ENCODE peak calls at places on chromosomes 1 and 21, in ten cellular contexts. One of them, this sample, is unnamed.

GRCh38 chr1:152107984-152108898 is 7.0 kb downstream of the TCHH start:
- DNase-seq in endothelial cell: peak
- DNase-seq in left ventricle myocardium inferior: peak
- DNase-seq in HepG2: no peak
- DNase-seq in heart left ventricle: no peak
- DNase-seq in IMR-90: peak
- DNase-seq in stomach: no peak
- DNase-seq in PC-3: no peak
- DNase-seq in OCI-LY7: no peak
- DNase-seq in NB4: no peak
- DNase-seq in this sample: no peak

GRCh38 chr1:67601539-67601938 is 83.5 kb upstream of the GADD45A start:
- DNase-seq in endothelial cell: no peak
- DNase-seq in left ventricle myocardium inferior: no peak
- DNase-seq in HepG2: no peak
- DNase-seq in heart left ventricle: no peak
- DNase-seq in IMR-90: no peak
- DNase-seq in stomach: no peak
- DNase-seq in PC-3: no peak
- DNase-seq in OCI-LY7: no peak
- DNase-seq in NB4: no peak
- DNase-seq in this sample: no peak

GRCh38 chr1:46549697-46550681 is 1.5 kb downstream of the KNCN start:
- DNase-seq in endothelial cell: peak
- DNase-seq in left ventricle myocardium inferior: no peak
- DNase-seq in HepG2: peak
- DNase-seq in heart left ventricle: no peak
- DNase-seq in IMR-90: peak
- DNase-seq in stomach: no peak
- DNase-seq in PC-3: peak
- DNase-seq in OCI-LY7: peak
- DNase-seq in NB4: peak
- DNase-seq in this sample: no peak

GRCh38 chr1:233105225-233105624 is 154.8 kb downstream of the NTPCR start:
- DNase-seq in endothelial cell: no peak
- DNase-seq in left ventricle myocardium inferior: no peak
- DNase-seq in HepG2: no peak
- DNase-seq in heart left ventricle: no peak
- DNase-seq in IMR-90: peak
- DNase-seq in stomach: no peak
- DNase-seq in PC-3: no peak
- DNase-seq in OCI-LY7: no peak
- DNase-seq in NB4: peak
- DNase-seq in this sample: no peak

GRCh38 chr1:152185544-152186391 is 26.7 kb upstream of the RPTN start:
- DNase-seq in endothelial cell: peak
- DNase-seq in left ventricle myocardium inferior: no peak
- DNase-seq in HepG2: peak
- DNase-seq in heart left ventricle: peak
- DNase-seq in IMR-90: peak
- DNase-seq in stomach: peak
- DNase-seq in PC-3: peak
- DNase-seq in OCI-LY7: peak
- DNase-seq in NB4: peak
- DNase-seq in this sample: peak

GRCh38 chr1:12095822-12096263 is 32.7 kb downstream of the TNFRSF8 start:
- DNase-seq in endothelial cell: no peak
- DNase-seq in left ventricle myocardium inferior: no peak
- DNase-seq in HepG2: no peak
- DNase-seq in heart left ventricle: no peak
- DNase-seq in IMR-90: peak
- DNase-seq in stomach: no peak
- DNase-seq in PC-3: peak
- DNase-seq in OCI-LY7: peak
- DNase-seq in NB4: peak
- DNase-seq in this sample: no peak

GRCh38 chr1:32339363-32339978 is 3.4 kb upstream of the MARCKSL1 start:
- DNase-seq in endothelial cell: no peak
- DNase-seq in left ventricle myocardium inferior: no peak
- DNase-seq in HepG2: no peak
- DNase-seq in heart left ventricle: no peak
- DNase-seq in IMR-90: peak
- DNase-seq in stomach: no peak
- DNase-seq in PC-3: peak
- DNase-seq in OCI-LY7: no peak
- DNase-seq in NB4: peak
- DNase-seq in this sample: peak

GRCh38 chr1:160449494-160449893 is 49.1 kb downstream of the VANGL2 start:
- DNase-seq in endothelial cell: no peak
- DNase-seq in left ventricle myocardium inferior: no peak
- DNase-seq in HepG2: no peak
- DNase-seq in heart left ventricle: no peak
- DNase-seq in IMR-90: no peak
- DNase-seq in stomach: no peak
- DNase-seq in PC-3: no peak
- DNase-seq in OCI-LY7: no peak
- DNase-seq in NB4: no peak
- DNase-seq in this sample: no peak

GRCh38 chr1:181099152-181100014 is 10.9 kb downstream of the IER5 start:
- DNase-seq in endothelial cell: no peak
- DNase-seq in left ventricle myocardium inferior: no peak
- DNase-seq in HepG2: no peak
- DNase-seq in heart left ventricle: no peak
- DNase-seq in IMR-90: peak
- DNase-seq in stomach: no peak
- DNase-seq in PC-3: no peak
- DNase-seq in OCI-LY7: no peak
- DNase-seq in NB4: no peak
- DNase-seq in this sample: peak

GRCh38 chr1:98704474-98704873 is 43.0 kb downstream of the SNX7 start:
- DNase-seq in endothelial cell: peak
- DNase-seq in left ventricle myocardium inferior: no peak
- DNase-seq in HepG2: no peak
- DNase-seq in heart left ventricle: no peak
- DNase-seq in IMR-90: peak
- DNase-seq in stomach: no peak
- DNase-seq in PC-3: no peak
- DNase-seq in OCI-LY7: no peak
- DNase-seq in NB4: no peak
- DNase-seq in this sample: no peak

DNA sequence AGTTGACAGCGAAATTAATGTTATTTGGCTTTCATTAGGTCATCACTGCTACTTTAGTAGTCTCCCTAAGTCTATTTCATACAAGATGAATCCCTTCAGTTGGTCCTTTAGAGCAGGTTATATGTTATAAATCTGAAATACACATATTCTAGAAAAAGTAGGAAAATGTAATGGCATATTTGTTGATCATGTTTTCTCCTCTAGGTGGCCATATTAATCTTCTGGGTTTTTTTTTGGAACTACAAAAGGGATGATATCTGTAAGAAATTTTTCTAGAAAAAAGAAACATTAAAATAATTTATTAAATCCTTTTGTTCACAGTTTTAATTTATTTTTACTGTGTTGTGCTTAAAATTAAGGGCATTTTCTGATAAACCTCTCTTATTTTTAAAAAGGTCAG is 87.9 kb downstream of the SYT14 start:
- DNase-seq in endothelial cell: no peak
- DNase-seq in left ventricle myocardium inferior: no peak
- DNase-seq in HepG2: no peak
- DNase-seq in heart left ventricle: no peak
- DNase-seq in IMR-90: no peak
- DNase-seq in stomach: no peak
- DNase-seq in PC-3: peak
- DNase-seq in OCI-LY7: no peak
- DNase-seq in NB4: no peak
- DNase-seq in this sample: no peak
- TF ChIP-seq CTCF in endothelial cell: no peak
- TF ChIP-seq CTCF in left ventricle myocardium inferior: no peak
- TF ChIP-seq CTCF in HepG2: no peak
- TF ChIP-seq CTCF in heart left ventricle: no peak
- TF ChIP-seq CTCF in IMR-90: no peak
- TF ChIP-seq CTCF in stomach: no peak
- TF ChIP-seq CTCF in PC-3: peak
- TF ChIP-seq CTCF in OCI-LY7: peak
- TF ChIP-seq CTCF in NB4: no peak
- TF ChIP-seq CTCF in this sample: no peak

DNA sequence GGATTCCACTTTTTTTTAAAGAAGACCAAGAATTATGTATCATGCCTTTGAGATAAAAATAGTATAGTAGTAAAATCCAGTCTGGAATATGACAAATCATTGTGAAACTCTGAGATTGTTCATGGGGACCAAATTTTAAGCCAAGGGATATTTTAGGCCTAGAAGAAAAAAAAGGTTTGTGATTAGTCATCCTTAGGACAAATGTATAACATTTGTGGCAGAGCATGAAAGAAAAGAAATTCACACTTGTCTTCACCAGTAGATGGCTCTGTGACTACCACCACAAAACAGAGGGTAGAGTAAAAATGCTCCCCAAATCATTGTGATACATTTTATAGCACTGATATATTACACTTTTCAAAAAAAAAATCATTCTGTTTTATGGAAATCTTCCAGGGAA is 226.1 kb downstream of the KCTD3 start:
- DNase-seq in endothelial cell: no peak
- DNase-seq in left ventricle myocardium inferior: no peak
- DNase-seq in HepG2: no peak
- DNase-seq in heart left ventricle: no peak
- DNase-seq in IMR-90: peak
- DNase-seq in stomach: no peak
- DNase-seq in PC-3: peak
- DNase-seq in OCI-LY7: no peak
- DNase-seq in NB4: peak
- DNase-seq in this sample: no peak
- TF ChIP-seq CTCF in endothelial cell: peak
- TF ChIP-seq CTCF in left ventricle myocardium inferior: peak
- TF ChIP-seq CTCF in HepG2: peak
- TF ChIP-seq CTCF in heart left ventricle: no peak
- TF ChIP-seq CTCF in IMR-90: peak
- TF ChIP-seq CTCF in stomach: no peak
- TF ChIP-seq CTCF in PC-3: peak
- TF ChIP-seq CTCF in OCI-LY7: peak
- TF ChIP-seq CTCF in NB4: peak
- TF ChIP-seq CTCF in this sample: peak

DNA sequence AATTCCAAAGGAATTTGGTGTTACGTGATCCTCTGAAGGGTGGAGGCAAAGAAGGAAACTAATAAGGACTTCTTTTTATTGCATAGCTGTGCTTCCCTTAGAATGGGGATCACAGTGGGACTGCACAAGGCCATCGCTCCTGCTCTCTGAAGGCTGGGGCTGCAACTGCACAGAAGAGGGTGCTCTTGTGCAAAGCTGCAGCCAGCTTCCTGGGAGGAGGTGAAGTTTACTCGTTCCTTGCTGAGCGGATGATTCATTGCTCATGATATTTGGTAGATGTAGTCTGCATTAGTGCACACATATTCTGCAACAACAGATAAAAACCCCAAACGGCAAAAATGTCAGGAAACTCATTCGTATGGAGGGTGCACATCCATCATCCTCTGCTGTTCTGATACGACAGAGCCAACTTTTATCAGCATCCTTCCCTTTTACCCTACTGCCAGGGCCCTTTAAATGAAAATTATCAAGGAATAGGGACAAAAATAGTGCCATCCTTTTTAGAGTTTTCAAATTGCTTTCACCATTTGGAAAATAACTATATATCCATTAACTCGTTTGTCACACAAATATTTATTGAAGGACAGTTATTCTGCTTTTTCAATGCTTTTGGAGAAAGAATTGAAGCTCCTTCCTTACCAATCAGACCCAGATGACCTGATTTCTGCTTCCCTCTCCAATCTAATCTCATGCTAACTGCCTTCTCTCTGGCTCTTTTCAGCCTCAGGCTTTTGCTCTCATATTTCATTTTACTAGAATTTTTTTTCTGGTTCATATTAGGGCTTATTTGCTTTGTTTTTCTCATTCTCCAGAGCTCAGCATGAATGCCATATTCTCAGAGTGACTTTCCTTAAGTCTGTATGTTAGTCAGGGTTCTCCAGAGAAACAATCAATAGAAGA is 263.6 kb downstream of the DUSP10 start:
- DNase-seq in endothelial cell: peak
- DNase-seq in left ventricle myocardium inferior: peak
- DNase-seq in HepG2: peak
- DNase-seq in heart left ventricle: peak
- DNase-seq in IMR-90: peak
- DNase-seq in stomach: no peak
- DNase-seq in PC-3: peak
- DNase-seq in OCI-LY7: peak
- DNase-seq in NB4: peak
- DNase-seq in this sample: peak
- TF ChIP-seq CTCF in endothelial cell: no peak
- TF ChIP-seq CTCF in left ventricle myocardium inferior: peak
- TF ChIP-seq CTCF in HepG2: peak
- TF ChIP-seq CTCF in heart left ventricle: no peak
- TF ChIP-seq CTCF in IMR-90: peak
- TF ChIP-seq CTCF in stomach: no peak
- TF ChIP-seq CTCF in PC-3: peak
- TF ChIP-seq CTCF in OCI-LY7: peak
- TF ChIP-seq CTCF in NB4: peak
- TF ChIP-seq CTCF in this sample: peak

GRCh38 chr21:33964706-33965325 is 49.2 kb upstream of the ATP5PO start:
- DNase-seq in endothelial cell: no peak
- DNase-seq in left ventricle myocardium inferior: no peak
- DNase-seq in HepG2: no peak
- DNase-seq in heart left ventricle: no peak
- DNase-seq in IMR-90: peak
- DNase-seq in stomach: no peak
- DNase-seq in PC-3: no peak
- DNase-seq in OCI-LY7: no peak
- DNase-seq in NB4: no peak
- DNase-seq in this sample: no peak

GRCh38 chr21:33963848-33964555 is 48.4 kb upstream of the ATP5PO start:
- DNase-seq in endothelial cell: no peak
- DNase-seq in left ventricle myocardium inferior: no peak
- DNase-seq in HepG2: no peak
- DNase-seq in heart left ventricle: no peak
- DNase-seq in IMR-90: no peak
- DNase-seq in stomach: no peak
- DNase-seq in PC-3: no peak
- DNase-seq in OCI-LY7: no peak
- DNase-seq in NB4: no peak
- DNase-seq in this sample: no peak

GRCh38 chr21:33962290-33962689 is 46.7 kb upstream of the ATP5PO start:
- DNase-seq in endothelial cell: no peak
- DNase-seq in left ventricle myocardium inferior: no peak
- DNase-seq in HepG2: no peak
- DNase-seq in heart left ventricle: no peak
- DNase-seq in IMR-90: no peak
- DNase-seq in stomach: no peak
- DNase-seq in PC-3: no peak
- DNase-seq in OCI-LY7: no peak
- DNase-seq in NB4: no peak
- DNase-seq in this sample: no peak

GRCh38 chr21:33961061-33961460 is 45.5 kb upstream of the ATP5PO start:
- DNase-seq in endothelial cell: no peak
- DNase-seq in left ventricle myocardium inferior: no peak
- DNase-seq in HepG2: no peak
- DNase-seq in heart left ventricle: no peak
- DNase-seq in IMR-90: no peak
- DNase-seq in stomach: no peak
- DNase-seq in PC-3: no peak
- DNase-seq in OCI-LY7: no peak
- DNase-seq in NB4: no peak
- DNase-seq in this sample: no peak

GRCh38 chr21:33959680-33960079 is 44.1 kb upstream of the ATP5PO start:
- DNase-seq in endothelial cell: no peak
- DNase-seq in left ventricle myocardium inferior: no peak
- DNase-seq in HepG2: no peak
- DNase-seq in heart left ventricle: no peak
- DNase-seq in IMR-90: no peak
- DNase-seq in stomach: no peak
- DNase-seq in PC-3: no peak
- DNase-seq in OCI-LY7: no peak
- DNase-seq in NB4: no peak
- DNase-seq in this sample: no peak
- TF ChIP-seq CTCF in endothelial cell: no peak
- TF ChIP-seq CTCF in left ventricle myocardium inferior: no peak
- TF ChIP-seq CTCF in HepG2: no peak
- TF ChIP-seq CTCF in heart left ventricle: no peak
- TF ChIP-seq CTCF in IMR-90: no peak
- TF ChIP-seq CTCF in stomach: no peak
- TF ChIP-seq CTCF in PC-3: no peak
- TF ChIP-seq CTCF in OCI-LY7: no peak
- TF ChIP-seq CTCF in NB4: no peak
- TF ChIP-seq CTCF in this sample: no peak

This sample was measured in GM13977.